ENCODE peak calls at places on chromosomes 16 and 17, in ten cellular contexts. W, Z, T, B, X, L, U, M, E and H are unnamed samples.

GRCh38 chr17:80478487-80479245 is 2.3 kb upstream of the NPTX1 start:
- DNase-seq in T (no peak), U (no peak), B (no peak), W (no peak), E (no peak), L (no peak), Z (no peak), M (no peak), X (no peak), H (no peak)

GRCh38 chr17:34254651-34255380 is at the start of gene CCL2:
- DNase-seq in L (peak; percentile 33), W (no peak), E (no peak), T (no peak), B (no peak), U (peak; percentile 94), M (peak; percentile 75), Z (peak; percentile 60), X (peak; percentile 92), H (peak; percentile 84)

GRCh38 chr17:48998557-48999440 is 1.6 kb downstream of the IGF2BP1 start:
- DNase-seq in X (no peak), L (no peak), B (no peak), T (peak; percentile 44), M (no peak), E (peak; percentile 31), U (peak; percentile 67), W (no peak), Z (no peak), H (no peak)

GRCh38 chr17:32913593-32913992 is 14.4 kb upstream of the TMEM98 start:
- DNase-seq in X (no peak), M (no peak), W (no peak), L (no peak), B (no peak), T (peak; percentile 32), Z (no peak), E (no peak), U (no peak), H (no peak)

GRCh38 chr17:77095461-77095860 is 45.3 kb upstream of the SEC14L1 start:
- DNase-seq in B (no peak), E (no peak), Z (no peak), X (no peak), W (no peak), T (no peak), U (no peak), L (no peak), M (no peak), H (no peak)

GRCh38 chr16:12439443-12440232 is 364.0 kb downstream of the CPPED1 start:
- DNase-seq in L (no peak), E (no peak), T (no peak), M (no peak), U (no peak), X (no peak), Z (no peak), B (no peak), W (no peak), H (no peak)

GRCh38 chr16:84548971-84549844 is 44.7 kb upstream of the MEAK7 start:
- DNase-seq in M (peak; percentile 24), L (no peak), Z (no peak), X (no peak), B (no peak), T (no peak), U (peak; percentile 25), W (no peak), E (no peak), H (no peak)

GRCh38 chr16:85556456-85557082 is 56.6 kb upstream of the GSE1 start:
- DNase-seq in Z (peak; percentile 60), E (no peak), W (no peak), M (peak; percentile 75), U (peak; percentile 45), T (no peak), B (peak; percentile 88), L (peak; percentile 63), X (no peak), H (no peak)

GRCh38 chr16:8887952-8888560 is 5.9 kb downstream of the LITAFD start:
- DNase-seq in T (no peak), E (no peak), X (peak; percentile 87), M (peak; percentile 57), U (peak; percentile 44), L (peak; percentile 48), B (peak; percentile 63), W (no peak), Z (peak; percentile 81), H (peak; percentile 83)

GRCh38 chr17:58569216-58569615 is 54.8 kb upstream of the MTMR4 start:
- DNase-seq in W (no peak), U (no peak), L (no peak), T (no peak), X (no peak), B (no peak), M (no peak), Z (no peak), E (no peak), H (no peak)

GRCh38 chr16:69141936-69142335 is 9.5 kb downstream of the UTP4 start:
- DNase-seq in L (no peak), T (no peak), W (no peak), X (no peak), M (no peak), E (no peak), Z (no peak), B (no peak), U (no peak), H (no peak)

GRCh38 chr16:11386791-11387546 is 41.7 kb downstream of the RMI2 start:
- DNase-seq in W (no peak), Z (peak; percentile 49), M (no peak), X (no peak), U (peak; percentile 58), E (no peak), B (no peak), L (peak; percentile 57), T (no peak), H (no peak)

GRCh38 chr16:14077918-14078317 is 6.8 kb downstream of the MRTFB start:
- DNase-seq in Z (no peak), T (no peak), U (no peak), W (no peak), E (no peak), M (no peak), B (no peak), L (no peak), X (no peak), H (no peak)

GRCh38 chr17:8685396-8685795 is 54.9 kb upstream of the MYH10 start:
- DNase-seq in W (no peak), E (no peak), U (no peak), L (no peak), Z (no peak), X (no peak), B (no peak), M (no peak), T (no peak), H (no peak)

GRCh38 chr17:66365204-66365524 is 62.8 kb downstream of the PRKCA start:
- DNase-seq in T (no peak), Z (no peak), X (no peak), U (peak; percentile 29), B (no peak), L (no peak), M (no peak), W (no peak), E (no peak), H (no peak)

DNA sequence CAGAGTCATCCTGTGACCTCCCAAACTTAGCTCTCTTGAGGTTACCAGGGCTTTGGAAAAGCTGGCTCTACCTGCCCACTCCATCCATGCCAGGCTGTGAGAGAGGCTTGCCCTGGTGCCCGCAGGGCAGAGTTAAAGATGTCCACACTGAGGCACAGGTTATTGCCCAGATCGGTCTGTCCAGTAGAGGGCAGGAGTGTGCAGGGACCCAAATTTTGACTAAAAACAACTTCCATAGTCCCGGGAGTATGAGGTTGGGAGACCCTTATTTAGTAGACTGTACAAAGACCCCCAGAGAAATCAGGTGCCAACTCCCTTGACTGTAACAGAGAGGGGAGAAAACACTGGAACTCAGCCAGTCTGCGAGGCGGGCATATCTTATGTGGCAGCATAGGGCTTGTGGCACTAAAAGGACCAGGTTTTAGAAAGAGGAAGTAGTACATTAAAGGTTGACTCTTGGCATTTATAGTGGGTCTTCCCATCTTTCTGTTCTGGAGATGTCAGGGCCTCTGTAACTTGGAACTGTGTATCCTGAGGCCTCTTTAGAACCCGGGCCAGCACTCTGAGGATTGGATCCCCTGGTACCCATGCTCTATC is 43.3 kb downstream of the HNF1B start:
- DNase-seq in T (no peak), L (peak; percentile 63), W (no peak), X (no peak), U (peak; percentile 20), Z (peak; percentile 16), B (peak; percentile 72), M (peak; percentile 65), E (no peak), H (peak; percentile 18)
- TF ChIP-seq CTCF in T (peak; percentile 64), L (no peak), W (peak; percentile 32), X (no peak), U (peak; percentile 74), Z (peak; percentile 62), B (peak; percentile 65), M (peak; percentile 80), E (no peak), H (peak; percentile 64)

DNA sequence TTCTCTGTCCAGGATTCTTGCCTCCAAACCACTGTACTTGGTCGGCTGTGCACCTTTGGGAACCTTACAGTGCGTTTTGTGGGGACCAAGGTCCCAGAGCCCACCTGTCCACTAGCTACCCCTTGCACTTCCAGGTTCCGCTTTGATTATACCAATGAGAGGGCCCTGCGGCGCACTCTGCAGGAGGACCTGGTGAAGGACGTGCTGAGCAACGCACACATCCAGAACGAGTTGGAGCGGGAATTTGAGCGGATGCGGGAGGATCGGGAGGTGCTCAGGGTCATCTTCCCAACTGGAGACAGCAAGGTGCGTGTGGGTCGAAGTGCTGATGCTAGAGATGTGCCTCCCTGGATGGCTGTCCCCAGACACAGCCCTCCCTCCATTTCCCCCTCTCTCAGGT is 18.8 kb downstream of the POLR2A start:
- DNase-seq in E (no peak), L (no peak), W (no peak), B (no peak), U (no peak), Z (no peak), X (peak; percentile 57), T (no peak), M (no peak), H (no peak)
- TF ChIP-seq CTCF in E (no peak), L (no peak), W (peak; percentile 16), B (no peak), U (peak; percentile 25), Z (peak; percentile 19), X (no peak), T (peak; percentile 54), M (peak; percentile 31), H (peak; percentile 27)

GRCh38 chr17:67862614-67863217 is 37.4 kb downstream of the BPTF start:
- DNase-seq in E (no peak), X (no peak), Z (no peak), B (no peak), T (no peak), W (no peak), U (no peak), M (no peak), L (no peak), H (no peak)
- TF ChIP-seq CTCF in E (no peak), X (no peak), Z (no peak), B (no peak), T (peak; percentile 21), W (no peak), U (peak; percentile 14), M (no peak), L (no peak), H (peak; percentile 16)

DNA sequence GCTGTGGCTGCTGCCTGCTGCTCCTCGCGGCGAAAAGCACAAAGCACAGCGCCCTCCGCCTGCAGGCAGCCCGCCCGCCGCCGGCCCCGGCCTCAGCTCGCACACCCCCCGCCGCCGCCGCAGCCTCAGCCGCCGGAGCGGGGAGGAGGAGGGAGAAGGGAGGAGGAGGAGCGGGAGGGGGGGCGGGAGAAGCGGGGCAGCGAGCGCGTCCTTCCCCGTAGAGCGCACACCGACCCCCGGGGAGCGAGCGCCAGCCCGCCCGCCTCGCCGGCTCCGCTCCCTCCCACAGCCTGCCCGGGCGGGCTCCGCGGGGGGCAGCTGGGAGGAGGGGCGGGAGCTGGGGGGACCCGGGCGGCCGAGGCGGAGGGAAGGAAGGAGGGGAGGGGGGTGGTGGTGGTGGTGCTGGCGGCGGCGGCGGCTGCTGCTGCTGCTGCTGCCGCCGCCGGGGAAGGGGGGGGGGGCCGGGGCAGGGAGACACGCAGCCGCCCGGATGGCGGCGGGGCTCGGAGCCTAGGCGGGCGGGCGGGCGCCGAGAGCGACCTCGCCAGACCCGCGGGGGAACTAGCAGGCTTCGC is at the start of gene UBTF:
- DNase-seq in T (no peak), Z (peak; percentile 80), B (peak; percentile 87), X (peak; percentile 86), W (no peak), M (peak; percentile 76), E (no peak), U (peak; percentile 77), L (peak; percentile 62), H (no peak)
- TF ChIP-seq CTCF in T (no peak), Z (peak; percentile 2), B (no peak), X (no peak), W (no peak), M (peak; percentile 22), E (no peak), U (no peak), L (no peak), H (no peak)